ENCODE peak calls at places on chromosomes 6 and 20, in nine cellular contexts. W is lower lobe of right lung; M is transverse colon; D is ovary; Q is CD4-positive, alpha-beta memory T cell; I is A673; P is mammary epithelial cell; E is PC-9; B is breast epithelium. N is an unnamed sample. For H3K4me1, the result is how much of the 10 kb centered on the place peaks cover.

GRCh38 chr20:24461848-24462247 is 7.6 kb upstream of the SYNDIG1 start:
- DNase-seq in W (no peak), M (no peak), D (no peak), Q (no peak), I (no peak), P (no peak), E (no peak), B (no peak), N (no peak)

GRCh38 chr6:147567141-147567805 is 58.8 kb downstream of the SAMD5 start:
- DNase-seq in W (no peak), M (no peak), D (no peak), Q (no peak), I (no peak), P (no peak), E (no peak), B (no peak), N (no peak)

GRCh38 chr20:37564388-37565133 is 36.9 kb upstream of the BLCAP start:
- DNase-seq in W (peak), M (peak), D (peak), Q (no peak), I (peak), P (peak), E (peak), B (no peak), N (peak)

GRCh38 chr6:73691512-73691911 is 4.5 kb upstream of the CD109 start:
- DNase-seq in W (no peak), M (no peak), D (no peak), Q (no peak), I (no peak), P (peak), E (no peak), B (no peak), N (no peak)

GRCh38 chr6:142265476-142265875 is 36.3 kb upstream of the ADGRG6 start:
- DNase-seq in W (no peak), M (no peak), D (no peak), Q (no peak), I (no peak), P (no peak), E (no peak), B (no peak), N (no peak)

GRCh38 chr6:32240686-32241085 is 16.8 kb upstream of the NOTCH4 start:
- DNase-seq in W (no peak), M (no peak), D (no peak), Q (no peak), I (no peak), P (no peak), E (no peak), B (no peak), N (no peak)

GRCh38 chr6:29631860-29632731 is 887 bp downstream of the GABBR1 start:
- DNase-seq in W (peak), M (peak), D (peak), Q (peak), I (peak), P (peak), E (peak), B (no peak), N (peak)

GRCh38 chr6:11479296-11479695 is 58.3 kb upstream of the TMEM170B start:
- DNase-seq in W (no peak), M (no peak), D (no peak), Q (no peak), I (no peak), P (no peak), E (no peak), B (no peak), N (no peak)

GRCh38 chr6:11536795-11537194 is 754 bp upstream of the TMEM170B start:
- DNase-seq in W (peak), M (peak), D (peak), Q (no peak), I (peak), P (no peak), E (peak), B (no peak), N (peak)

GRCh38 chr6:168035098-168035660 is 37.7 kb downstream of the KIF25 start:
- DNase-seq in W (peak), M (peak), D (peak), Q (no peak), I (peak), P (no peak), E (no peak), B (no peak), N (no peak)

GRCh38 chr6:30013296-30013922 is 47.7 kb upstream of the POLR1H start:
- DNase-seq in W (no peak), M (no peak), D (no peak), Q (peak), I (peak), P (no peak), E (no peak), B (no peak), N (no peak)

GRCh38 chr6:159665868-159666635 is 27.0 kb downstream of the SOD2 start:
- DNase-seq in W (no peak), M (no peak), D (no peak), Q (no peak), I (no peak), P (no peak), E (no peak), B (no peak), N (no peak)

GRCh38 chr20:51511861-51512619 is 30.5 kb downstream of the NFATC2 start:
- DNase-seq in W (no peak), M (no peak), D (no peak), Q (no peak), I (no peak), P (no peak), E (no peak), B (no peak), N (no peak)

GRCh38 chr20:55213653-55214052 is 738.3 kb downstream of the DOK5 start:
- DNase-seq in W (no peak), M (no peak), D (no peak), Q (no peak), I (no peak), P (no peak), E (no peak), B (no peak), N (no peak)

DNA sequence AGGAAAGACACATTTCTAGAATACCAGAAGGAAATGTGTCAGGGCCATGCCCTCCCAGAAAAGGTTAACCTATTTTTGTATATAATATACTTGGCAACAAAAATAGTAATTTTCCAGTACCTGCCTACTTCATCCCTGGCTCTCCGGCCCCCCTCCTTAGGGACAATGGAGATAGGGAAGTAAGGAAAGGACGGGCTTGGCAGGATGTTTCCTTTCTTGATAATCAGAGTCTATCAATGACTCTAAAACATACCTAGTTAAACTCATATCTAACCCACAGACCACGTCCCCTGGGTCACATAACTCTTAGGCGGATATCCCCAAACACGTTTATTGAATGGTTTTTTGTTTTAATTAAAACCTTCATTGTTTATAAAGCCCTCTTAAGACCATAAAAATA is 11.8 kb downstream of the UQCC2 start:
- DNase-seq in W (no peak), M (no peak), D (no peak), Q (no peak), I (no peak), P (no peak), E (no peak), B (no peak), N (no peak)
- H3K4me1 ChIP-seq in W (under half), M (under half), D (under half), Q (under half), I (half or more), P (under half), E (under half), B (under half), N (under half)

GRCh38 chr6:13413466-13413862 is 73.9 kb downstream of the GFOD1 start:
- DNase-seq in W (no peak), M (no peak), D (no peak), Q (no peak), I (no peak), P (peak), E (no peak), B (no peak), N (peak)
- H3K4me1 ChIP-seq in W (half or more), M (under half), D (under half), Q (under half), I (under half), P (under half), E (under half), B (under half), N (under half)

GRCh38 chr20:39309458-39309857 is 347.3 kb downstream of the DHX35 start:
- DNase-seq in W (no peak), M (no peak), D (no peak), Q (no peak), I (no peak), P (no peak), E (no peak), B (no peak), N (no peak)
- H3K4me1 ChIP-seq in W (under half), M (under half), D (under half), Q (under half), I (under half), P (under half), E (under half), B (under half), N (under half)

GRCh38 chr20:32514760-32515159 is 70.4 kb downstream of the NOL4L start:
- DNase-seq in W (no peak), M (no peak), D (no peak), Q (no peak), I (no peak), P (no peak), E (no peak), B (no peak), N (no peak)

GRCh38 chr20:32511358-32512046 is 73.6 kb downstream of the NOL4L start:
- DNase-seq in W (no peak), M (no peak), D (no peak), Q (no peak), I (no peak), P (no peak), E (no peak), B (no peak), N (no peak)

GRCh38 chr20:32515631-32516101 is 69.5 kb downstream of the NOL4L start:
- DNase-seq in W (no peak), M (no peak), D (no peak), Q (no peak), I (no peak), P (no peak), E (no peak), B (no peak), N (peak)

GRCh38 chr20:32512047-32512385 is 73.1 kb downstream of the NOL4L start:
- DNase-seq in W (no peak), M (no peak), D (no peak), Q (no peak), I (no peak), P (no peak), E (no peak), B (no peak), N (no peak)

GRCh38 chr20:32513031-32513866 is 71.9 kb downstream of the NOL4L start:
- DNase-seq in W (no peak), M (no peak), D (no peak), Q (no peak), I (no peak), P (no peak), E (no peak), B (no peak), N (no peak)
- H3K4me1 ChIP-seq in W (under half), M (under half), D (under half), Q (half or more), I (under half), P (under half), E (under half), B (under half), N (under half)

N was measured in pancreas.